ENCODE peak calls at places on chromosomes 2 and 18, in seven cellular contexts. One of them, this sample, is unnamed.

GRCh38 chr2:70934981-70935380 is 719 bp upstream of the ATP6V1B1 start:
- DNase-seq in IMR-90: no peak
- DNase-seq in cardiac fibroblast: no peak
- DNase-seq in HFFc6: no peak
- DNase-seq in tibial nerve: no peak
- DNase-seq in nephron progenitor cell: no peak
- DNase-seq in type B pancreatic cell: peak; percentile 29
- DNase-seq in this sample: no peak

GRCh38 chr2:201622306-201622705 is 21.0 kb downstream of the TMEM237 start:
- DNase-seq in IMR-90: peak; percentile 8
- DNase-seq in cardiac fibroblast: peak; percentile 39
- DNase-seq in HFFc6: no peak
- DNase-seq in tibial nerve: no peak
- DNase-seq in nephron progenitor cell: no peak
- DNase-seq in type B pancreatic cell: no peak
- DNase-seq in this sample: no peak

GRCh38 chr2:46801731-46802664 is 113.6 kb downstream of the MCFD2 start:
- DNase-seq in IMR-90: peak; percentile 60
- DNase-seq in cardiac fibroblast: peak; percentile 54
- DNase-seq in HFFc6: peak; percentile 39
- DNase-seq in tibial nerve: no peak
- DNase-seq in nephron progenitor cell: no peak
- DNase-seq in type B pancreatic cell: peak; percentile 65
- DNase-seq in this sample: no peak

GRCh38 chr18:49183921-49184320 is 233.2 kb upstream of the SMAD7 start:
- DNase-seq in IMR-90: peak; percentile 61
- DNase-seq in cardiac fibroblast: peak; percentile 55
- DNase-seq in HFFc6: peak; percentile 43
- DNase-seq in tibial nerve: no peak
- DNase-seq in nephron progenitor cell: no peak
- DNase-seq in type B pancreatic cell: no peak
- DNase-seq in this sample: no peak

GRCh38 chr2:45636013-45636412 is 15.5 kb upstream of the PRKCE start:
- DNase-seq in IMR-90: no peak
- DNase-seq in cardiac fibroblast: no peak
- DNase-seq in HFFc6: no peak
- DNase-seq in tibial nerve: no peak
- DNase-seq in nephron progenitor cell: no peak
- DNase-seq in type B pancreatic cell: no peak
- DNase-seq in this sample: no peak

GRCh38 chr2:163351966-163352365 is 383.8 kb downstream of the FIGN start:
- DNase-seq in IMR-90: no peak
- DNase-seq in cardiac fibroblast: no peak
- DNase-seq in HFFc6: no peak
- DNase-seq in tibial nerve: no peak
- DNase-seq in nephron progenitor cell: no peak
- DNase-seq in type B pancreatic cell: no peak
- DNase-seq in this sample: no peak

GRCh38 chr2:152813381-152813780 is 95.0 kb downstream of the ARL6IP6 start:
- DNase-seq in IMR-90: no peak
- DNase-seq in cardiac fibroblast: no peak
- DNase-seq in HFFc6: no peak
- DNase-seq in tibial nerve: no peak
- DNase-seq in nephron progenitor cell: no peak
- DNase-seq in type B pancreatic cell: no peak
- DNase-seq in this sample: no peak

GRCh38 chr2:195830968-195831810 is 174.2 kb downstream of the SLC39A10 start:
- DNase-seq in IMR-90: peak; percentile 26
- DNase-seq in cardiac fibroblast: no peak
- DNase-seq in HFFc6: no peak
- DNase-seq in tibial nerve: no peak
- DNase-seq in nephron progenitor cell: no peak
- DNase-seq in type B pancreatic cell: no peak
- DNase-seq in this sample: no peak

GRCh38 chr2:168773719-168774521 is 28.5 kb upstream of the NOSTRIN start:
- DNase-seq in IMR-90: peak; percentile 67
- DNase-seq in cardiac fibroblast: peak; percentile 81
- DNase-seq in HFFc6: peak; percentile 70
- DNase-seq in tibial nerve: peak; percentile 13
- DNase-seq in nephron progenitor cell: peak; percentile 27
- DNase-seq in type B pancreatic cell: no peak
- DNase-seq in this sample: peak; percentile 24

GRCh38 chr2:17104454-17104853 is 413.8 kb downstream of the RAD51AP2 start:
- DNase-seq in IMR-90: peak; percentile 60
- DNase-seq in cardiac fibroblast: peak; percentile 85
- DNase-seq in HFFc6: no peak
- DNase-seq in tibial nerve: no peak
- DNase-seq in nephron progenitor cell: no peak
- DNase-seq in type B pancreatic cell: no peak
- DNase-seq in this sample: peak; percentile 26

GRCh38 chr18:59919026-59919425 is 19.2 kb downstream of the PMAIP1 start:
- DNase-seq in IMR-90: no peak
- DNase-seq in cardiac fibroblast: no peak
- DNase-seq in HFFc6: no peak
- DNase-seq in tibial nerve: no peak
- DNase-seq in nephron progenitor cell: no peak
- DNase-seq in type B pancreatic cell: no peak
- DNase-seq in this sample: no peak

GRCh38 chr2:26687785-26688184 is 4.7 kb upstream of the KCNK3 start:
- DNase-seq in IMR-90: no peak
- DNase-seq in cardiac fibroblast: no peak
- DNase-seq in HFFc6: no peak
- DNase-seq in tibial nerve: no peak
- DNase-seq in nephron progenitor cell: no peak
- DNase-seq in type B pancreatic cell: no peak
- DNase-seq in this sample: no peak

GRCh38 chr2:219252570-219252899 is 508 bp upstream of the TUBA4B start:
- DNase-seq in IMR-90: no peak
- DNase-seq in cardiac fibroblast: no peak
- DNase-seq in HFFc6: no peak
- DNase-seq in tibial nerve: no peak
- DNase-seq in nephron progenitor cell: no peak
- DNase-seq in type B pancreatic cell: no peak
- DNase-seq in this sample: no peak

GRCh38 chr2:219252084-219252483 is 959 bp upstream of the TUBA4B start:
- DNase-seq in IMR-90: no peak
- DNase-seq in cardiac fibroblast: no peak
- DNase-seq in HFFc6: no peak
- DNase-seq in tibial nerve: no peak
- DNase-seq in nephron progenitor cell: no peak
- DNase-seq in type B pancreatic cell: no peak
- DNase-seq in this sample: no peak

GRCh38 chr2:219252900-219253752 is at the start of gene TUBA4B:
- DNase-seq in IMR-90: peak; percentile 50
- DNase-seq in cardiac fibroblast: peak; percentile 26
- DNase-seq in HFFc6: peak; percentile 35
- DNase-seq in tibial nerve: no peak
- DNase-seq in nephron progenitor cell: peak; percentile 56
- DNase-seq in type B pancreatic cell: no peak
- DNase-seq in this sample: no peak

GRCh38 chr2:219254590-219255219 is 987 bp upstream of the TUBA4A start:
- DNase-seq in IMR-90: no peak
- DNase-seq in cardiac fibroblast: peak; percentile 58
- DNase-seq in HFFc6: peak; percentile 28
- DNase-seq in tibial nerve: no peak
- DNase-seq in nephron progenitor cell: no peak
- DNase-seq in type B pancreatic cell: no peak
- DNase-seq in this sample: no peak

DNA sequence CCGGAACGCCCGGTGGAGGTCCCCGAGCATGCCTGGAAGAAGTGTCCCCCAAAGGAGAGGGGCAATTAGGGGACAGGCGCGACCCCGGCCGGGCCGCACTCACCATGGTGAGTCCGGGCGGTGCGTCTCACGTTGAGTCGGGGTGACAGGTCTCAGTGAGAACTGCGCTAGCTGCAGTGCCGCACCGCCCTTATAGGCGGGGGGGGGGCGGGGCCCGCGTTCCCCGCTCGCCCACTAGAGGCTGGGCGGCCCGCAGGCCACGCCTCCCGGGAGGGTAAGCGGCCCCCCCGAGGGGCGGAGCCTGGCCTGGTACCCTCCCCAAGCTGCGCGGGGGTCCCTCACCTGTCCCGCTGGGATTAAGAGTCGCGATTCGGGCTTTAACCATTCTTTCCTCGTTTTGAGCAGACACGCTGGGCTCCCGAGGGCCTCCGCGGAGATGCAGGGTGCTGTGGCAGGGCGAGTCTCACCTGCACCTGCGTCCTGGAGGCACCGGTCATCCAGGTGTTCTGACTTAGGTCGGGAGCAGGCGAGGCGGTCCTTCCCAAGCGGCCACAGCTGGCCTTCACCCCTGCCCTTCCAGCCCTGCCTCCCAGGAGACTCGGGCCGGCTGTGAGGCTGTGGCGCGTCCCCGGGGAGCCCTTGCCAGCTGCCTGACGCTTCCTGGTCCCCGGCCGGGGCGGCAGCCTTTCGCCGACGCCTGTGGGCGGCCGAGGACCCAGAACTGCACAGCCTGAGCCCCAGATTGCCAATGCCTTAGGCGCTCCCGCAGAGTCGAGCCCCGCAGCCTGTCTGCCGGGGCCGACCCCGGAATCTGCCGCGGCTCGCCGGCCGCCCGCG is at the start of gene TUBA4A:
- DNase-seq in IMR-90: peak; percentile 37
- DNase-seq in cardiac fibroblast: peak; percentile 46
- DNase-seq in HFFc6: no peak
- DNase-seq in tibial nerve: peak; percentile 65
- DNase-seq in nephron progenitor cell: peak; percentile 67
- DNase-seq in type B pancreatic cell: no peak
- DNase-seq in this sample: no peak
- TF ChIP-seq CTCF in IMR-90: no peak
- TF ChIP-seq CTCF in cardiac fibroblast: no peak
- TF ChIP-seq CTCF in HFFc6: no peak
- TF ChIP-seq CTCF in tibial nerve: no peak
- TF ChIP-seq CTCF in nephron progenitor cell: no peak
- TF ChIP-seq CTCF in type B pancreatic cell: no peak
- TF ChIP-seq CTCF in this sample: no peak

DNA sequence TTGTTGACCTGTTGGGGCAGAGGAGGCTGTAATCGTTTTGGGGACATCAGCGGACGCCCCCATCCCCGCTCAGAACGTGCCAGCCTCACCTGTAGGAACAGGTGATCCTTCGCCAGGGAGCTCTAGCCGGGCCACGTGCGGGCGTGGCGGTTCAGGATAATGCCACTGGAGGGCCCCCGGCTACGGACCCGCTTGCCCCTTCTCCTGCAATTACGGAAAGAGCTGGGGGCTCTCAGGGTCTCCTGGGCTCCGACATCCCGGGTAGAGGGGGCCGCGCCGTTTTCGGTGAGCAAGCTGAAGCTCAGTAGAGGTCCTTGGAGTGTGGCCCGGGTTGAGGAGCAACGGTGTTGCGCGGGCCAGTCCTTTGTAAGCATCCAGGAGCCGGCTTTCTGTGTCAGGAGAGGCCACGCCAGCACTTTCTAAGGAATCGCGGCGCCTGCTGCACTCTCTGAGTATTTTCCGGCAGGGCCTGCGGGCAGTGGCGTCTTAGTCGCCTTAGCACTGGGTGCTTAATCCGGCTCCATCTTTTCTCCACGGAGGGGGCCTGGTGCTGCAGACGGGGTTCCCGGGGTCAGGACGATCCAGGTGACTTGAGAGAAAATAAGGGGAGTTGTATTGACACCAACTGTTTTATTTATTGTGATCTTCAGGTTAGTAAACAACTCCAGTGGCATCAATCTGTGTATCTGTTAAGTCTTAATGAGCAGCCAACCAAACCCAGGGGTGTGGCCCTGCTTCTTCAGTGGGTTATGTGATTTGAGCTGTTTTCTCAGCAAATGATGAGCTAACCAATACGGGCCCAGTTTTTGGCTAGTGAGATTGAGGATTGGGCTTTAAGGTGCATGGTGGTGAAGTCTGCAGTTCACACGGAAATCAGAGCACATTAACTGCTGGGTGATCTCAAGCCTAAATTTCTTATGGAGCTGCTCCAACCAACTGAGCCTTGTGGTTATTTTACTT is 1.9 kb downstream of the MTCL1 start:
- DNase-seq in IMR-90: peak; percentile 73
- DNase-seq in cardiac fibroblast: peak; percentile 48
- DNase-seq in HFFc6: peak; percentile 77
- DNase-seq in tibial nerve: peak; percentile 33
- DNase-seq in nephron progenitor cell: peak; percentile 64
- DNase-seq in type B pancreatic cell: no peak
- DNase-seq in this sample: no peak
- TF ChIP-seq CTCF in IMR-90: no peak
- TF ChIP-seq CTCF in cardiac fibroblast: no peak
- TF ChIP-seq CTCF in HFFc6: peak; percentile 60
- TF ChIP-seq CTCF in tibial nerve: no peak
- TF ChIP-seq CTCF in nephron progenitor cell: peak; percentile 40
- TF ChIP-seq CTCF in type B pancreatic cell: peak; percentile 62
- TF ChIP-seq CTCF in this sample: peak; percentile 27

GRCh38 chr2:235132641-235133040 is 180.8 kb downstream of the SH3BP4 start:
- DNase-seq in IMR-90: no peak
- DNase-seq in cardiac fibroblast: no peak
- DNase-seq in HFFc6: no peak
- DNase-seq in tibial nerve: no peak
- DNase-seq in nephron progenitor cell: no peak
- DNase-seq in type B pancreatic cell: no peak
- DNase-seq in this sample: no peak
- TF ChIP-seq CTCF in IMR-90: no peak
- TF ChIP-seq CTCF in cardiac fibroblast: no peak
- TF ChIP-seq CTCF in HFFc6: peak; percentile 14
- TF ChIP-seq CTCF in tibial nerve: no peak
- TF ChIP-seq CTCF in nephron progenitor cell: no peak
- TF ChIP-seq CTCF in type B pancreatic cell: no peak
- TF ChIP-seq CTCF in this sample: no peak

GRCh38 chr2:99821039-99821438 is 321.4 kb downstream of the AFF3 start:
- DNase-seq in IMR-90: no peak
- DNase-seq in cardiac fibroblast: no peak
- DNase-seq in HFFc6: no peak
- DNase-seq in tibial nerve: no peak
- DNase-seq in nephron progenitor cell: no peak
- DNase-seq in type B pancreatic cell: no peak
- DNase-seq in this sample: no peak

GRCh38 chr2:99821572-99822369 is 320.6 kb downstream of the AFF3 start:
- DNase-seq in IMR-90: peak; percentile 90
- DNase-seq in cardiac fibroblast: peak; percentile 80
- DNase-seq in HFFc6: peak; percentile 56
- DNase-seq in tibial nerve: no peak
- DNase-seq in nephron progenitor cell: no peak
- DNase-seq in type B pancreatic cell: no peak
- DNase-seq in this sample: peak; percentile 30

GRCh38 chr2:99816908-99817307 is 325.5 kb downstream of the AFF3 start:
- DNase-seq in IMR-90: no peak
- DNase-seq in cardiac fibroblast: no peak
- DNase-seq in HFFc6: no peak
- DNase-seq in tibial nerve: no peak
- DNase-seq in nephron progenitor cell: no peak
- DNase-seq in type B pancreatic cell: no peak
- DNase-seq in this sample: no peak

GRCh38 chr2:99818842-99819241 is 323.5 kb downstream of the AFF3 start:
- DNase-seq in IMR-90: peak; percentile 47
- DNase-seq in cardiac fibroblast: peak; percentile 58
- DNase-seq in HFFc6: no peak
- DNase-seq in tibial nerve: no peak
- DNase-seq in nephron progenitor cell: no peak
- DNase-seq in type B pancreatic cell: no peak
- DNase-seq in this sample: no peak

DNA sequence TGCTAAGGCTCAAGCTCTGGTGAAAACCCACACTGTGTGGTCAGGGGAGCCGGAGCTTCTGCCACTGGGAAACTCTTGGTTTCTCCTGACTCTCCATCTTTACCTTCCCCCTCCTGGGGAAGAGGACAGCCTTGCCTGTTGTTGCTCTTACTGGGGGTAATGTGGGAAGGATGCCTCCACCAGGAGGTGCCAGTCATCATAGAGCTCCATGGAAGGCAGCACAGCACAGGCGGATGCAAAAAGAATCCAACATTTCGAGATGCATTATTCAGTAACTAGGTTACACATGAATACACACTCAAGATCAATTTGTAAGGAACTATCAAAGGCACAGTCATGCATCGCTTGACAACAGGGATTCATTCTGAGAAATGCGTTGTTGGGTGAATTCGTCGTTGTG is 322.6 kb downstream of the AFF3 start:
- DNase-seq in IMR-90: no peak
- DNase-seq in cardiac fibroblast: no peak
- DNase-seq in HFFc6: no peak
- DNase-seq in tibial nerve: no peak
- DNase-seq in nephron progenitor cell: no peak
- DNase-seq in type B pancreatic cell: no peak
- DNase-seq in this sample: no peak
- TF ChIP-seq CTCF in IMR-90: no peak
- TF ChIP-seq CTCF in cardiac fibroblast: peak; percentile 14
- TF ChIP-seq CTCF in HFFc6: peak; percentile 37
- TF ChIP-seq CTCF in tibial nerve: no peak
- TF ChIP-seq CTCF in nephron progenitor cell: no peak
- TF ChIP-seq CTCF in type B pancreatic cell: peak; percentile 45
- TF ChIP-seq CTCF in this sample: no peak